ENCODE peak calls at places on chromosomes 5 and 9, in ten cellular contexts. O is HFFc6, S is osteocyte, G is AG09319, Y is AG04449, E is mammary epithelial cell, P is PC-3, R is endothelial cell of umbilical vein, I is ovary, D is type B pancreatic cell. T is an unnamed sample.

GRCh38 chr5:60365001-60365400 is 335.0 kb downstream of the DEPDC1B start:
- DNase-seq in P (no peak), G (no peak), Y (no peak), D (no peak), E (no peak), R (no peak), O (no peak), I (no peak), S (no peak), T (no peak)

GRCh38 chr9:135249711-135250110 is 162.2 kb downstream of the OLFM1 start:
- DNase-seq in G (no peak), Y (no peak), E (no peak), D (no peak), P (no peak), I (no peak), S (no peak), R (no peak), O (no peak), T (no peak)

GRCh38 chr9:88932766-88933165 is 58.5 kb upstream of the S1PR3 start:
- DNase-seq in Y (no peak), G (no peak), S (no peak), D (no peak), O (no peak), E (peak; percentile 65), R (no peak), P (no peak), I (no peak), T (no peak)

GRCh38 chr5:114007678-114008077 is 354.2 kb upstream of the KCNN2 start:
- DNase-seq in E (no peak), P (no peak), O (no peak), I (no peak), G (no peak), D (no peak), R (no peak), Y (no peak), S (no peak), T (no peak)

GRCh38 chr5:139022528-139022927 is 147.4 kb upstream of the LRRTM2 start:
- DNase-seq in D (no peak), S (peak; percentile 23), O (no peak), I (no peak), E (peak; percentile 71), Y (no peak), P (peak; percentile 30), R (no peak), G (no peak), T (no peak)

GRCh38 chr5:173823721-173824567 is 64.2 kb upstream of the CPEB4 start:
- DNase-seq in S (no peak), G (peak; percentile 82), R (peak; percentile 2), Y (peak; percentile 90), I (peak; percentile 21), O (peak; percentile 88), D (no peak), E (peak; percentile 83), P (peak; percentile 98), T (no peak)

GRCh38 chr9:6973762-6974161 is 216.0 kb downstream of the KDM4C start:
- DNase-seq in S (no peak), O (no peak), D (no peak), G (no peak), R (no peak), I (no peak), E (peak; percentile 51), Y (no peak), P (peak; percentile 13), T (peak; percentile 7)

GRCh38 chr9:20550326-20550725 is 72.0 kb downstream of the MLLT3 start:
- DNase-seq in O (no peak), P (no peak), G (no peak), Y (no peak), D (no peak), I (no peak), S (no peak), E (no peak), R (no peak), T (no peak)

GRCh38 chr5:179763215-179763945 is 30.4 kb upstream of the LTC4S start:
- DNase-seq in O (peak; percentile 82), D (no peak), Y (peak; percentile 51), G (peak; percentile 49), S (no peak), R (peak; percentile 85), I (peak; percentile 69), P (peak; percentile 77), E (peak; percentile 75), T (peak; percentile 74)

GRCh38 chr5:138163721-138164120 is 14.7 kb downstream of the BRD8 start:
- DNase-seq in G (no peak), E (no peak), D (no peak), I (no peak), Y (no peak), R (no peak), S (no peak), P (no peak), O (no peak), T (no peak)

GRCh38 chr5:176541338-176542134 is 4.3 kb upstream of the RNF44 start:
- DNase-seq in Y (no peak), O (no peak), G (no peak), R (peak; percentile 47), S (no peak), P (peak; percentile 31), D (no peak), I (peak; percentile 59), E (peak; percentile 69), T (peak; percentile 82)

GRCh38 chr5:145944328-145944727 is 8.0 kb downstream of the SH3RF2 start:
- DNase-seq in G (no peak), R (no peak), I (no peak), P (no peak), E (no peak), O (no peak), S (no peak), Y (no peak), D (no peak), T (no peak)

GRCh38 chr5:169344629-169345028 is 43.7 kb upstream of the SLIT3 start:
- DNase-seq in G (no peak), I (no peak), O (peak; percentile 32), D (no peak), E (no peak), S (no peak), P (no peak), R (no peak), Y (no peak), T (no peak)

GRCh38 chr9:20781086-20781485 is 97.0 kb downstream of the FOCAD start:
- DNase-seq in I (no peak), P (no peak), R (no peak), S (no peak), G (no peak), E (no peak), O (no peak), D (no peak), Y (no peak), T (no peak)

GRCh38 chr5:38265546-38266179 is 7.3 kb downstream of the EGFLAM start:
- DNase-seq in G (peak; percentile 11), P (peak; percentile 86), Y (no peak), R (peak; percentile 56), E (peak; percentile 29), D (peak; percentile 80), O (peak; percentile 42), I (peak; percentile 75), S (peak; percentile 88), T (peak; percentile 68)

DNA sequence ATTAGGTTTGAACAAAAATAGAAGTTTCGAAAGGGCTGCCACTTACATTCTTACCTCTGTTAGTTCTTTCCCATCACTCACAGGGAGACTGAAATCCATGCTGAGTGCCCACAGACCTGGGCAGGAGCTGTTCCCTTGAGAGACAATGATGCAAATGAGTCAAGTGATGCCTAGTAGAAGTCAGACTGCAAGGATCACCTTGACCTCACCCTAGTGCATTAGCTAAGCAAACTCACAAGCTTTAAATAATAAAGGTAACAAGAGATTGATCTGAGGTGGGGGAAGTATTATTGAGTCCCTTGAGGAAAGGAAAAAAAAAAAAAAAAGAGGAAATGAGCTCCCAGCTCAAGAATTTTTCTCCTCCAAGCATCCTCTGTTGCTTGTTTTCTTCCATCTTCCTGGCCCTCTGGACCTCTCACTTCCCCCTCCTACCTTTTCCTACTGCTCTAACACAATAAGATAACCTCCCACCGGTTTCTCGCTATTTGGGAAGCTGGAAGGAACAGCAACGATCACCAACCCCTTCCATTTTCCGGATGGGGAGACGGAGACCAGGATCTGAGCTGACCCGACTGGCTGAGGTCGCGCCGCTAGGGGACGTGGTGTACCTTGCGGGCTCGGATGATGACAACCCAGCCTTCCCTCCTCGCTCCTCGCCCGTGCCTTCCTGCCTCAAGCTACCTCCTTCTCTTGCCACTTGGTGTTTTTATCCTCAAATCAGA is 2.0 kb downstream of the LPAR1 start:
- DNase-seq in S (peak; percentile 86), R (no peak), D (peak; percentile 71), G (no peak), I (peak; percentile 33), E (peak; percentile 48), Y (no peak), P (peak; percentile 67), O (peak; percentile 47), T (no peak)
- TF ChIP-seq CTCF in S (peak; percentile 73), R (peak; percentile 23), D (peak; percentile 68), G (peak; percentile 96), I (no peak), E (peak; percentile 76), Y (peak; percentile 87), P (peak; percentile 74), O (peak; percentile 87), T (no peak)

DNA sequence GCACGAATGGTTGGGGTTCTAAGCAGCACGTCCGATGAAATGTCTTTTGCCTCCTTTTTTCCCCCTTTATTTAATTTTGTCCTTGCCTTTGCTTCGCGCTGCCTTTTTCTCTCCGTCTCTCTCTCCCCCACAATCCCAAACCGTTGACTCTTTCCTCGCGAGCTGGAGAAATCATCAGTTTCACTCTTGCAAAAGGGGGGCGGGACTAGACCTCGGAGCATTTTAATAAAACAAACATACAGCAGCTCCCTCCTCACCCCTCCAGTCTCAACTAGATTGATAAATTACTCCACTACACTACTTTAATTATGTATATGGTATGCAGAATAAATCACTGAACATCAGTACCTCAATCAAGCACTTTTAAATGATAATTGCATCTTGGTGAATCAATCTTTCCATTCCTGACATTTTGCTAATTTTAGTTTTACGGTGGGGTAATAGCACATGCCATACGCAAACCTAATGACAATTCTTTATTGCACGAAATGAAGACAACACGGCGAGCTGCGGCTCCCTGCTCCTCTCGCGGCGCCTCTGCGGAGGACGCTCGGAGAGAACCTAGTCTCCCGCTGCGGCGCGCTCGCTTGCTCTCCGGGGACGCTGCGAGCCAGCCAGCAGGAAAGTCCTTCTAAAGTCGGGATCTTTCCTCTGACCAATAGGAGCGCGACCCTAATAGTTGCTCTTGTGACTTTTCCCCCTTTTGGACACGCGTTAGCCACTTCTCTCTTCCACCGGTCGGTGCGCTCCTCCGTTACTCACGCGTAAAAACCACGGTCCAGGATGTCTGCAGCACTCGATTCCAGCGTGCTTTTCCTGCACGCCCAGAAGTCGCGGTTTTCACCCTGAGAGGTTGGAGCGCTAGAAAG is 816 bp upstream of the MEF2C start:
- DNase-seq in D (peak; percentile 68), Y (no peak), P (peak; percentile 67), I (peak; percentile 73), O (peak; percentile 71), E (peak; percentile 47), G (peak; percentile 29), S (no peak), R (peak; percentile 87), T (no peak)
- TF ChIP-seq CTCF in D (peak; percentile 38), Y (peak; percentile 2), P (no peak), I (no peak), O (peak; percentile 31), E (no peak), G (peak; percentile 9), S (peak; percentile 14), R (no peak), T (no peak)

GRCh38 chr5:40962207-40962955 is 53.1 kb downstream of the C7 start:
- DNase-seq in I (no peak), D (no peak), S (no peak), G (no peak), R (no peak), P (peak; percentile 26), E (no peak), Y (no peak), O (no peak), T (no peak)
- TF ChIP-seq CTCF in I (no peak), D (no peak), S (no peak), G (no peak), R (no peak), P (peak; percentile 49), E (no peak), Y (no peak), O (no peak), T (no peak)

GRCh38 chr5:92561362-92562006 is 1019.5 kb downstream of the NR2F1-AS1 start:
- DNase-seq in R (no peak), O (no peak), G (no peak), P (peak; percentile 59), D (no peak), I (no peak), E (peak; percentile 21), Y (no peak), S (no peak), T (no peak)
- TF ChIP-seq CTCF in R (no peak), O (no peak), G (no peak), P (no peak), D (no peak), I (no peak), E (no peak), Y (no peak), S (no peak), T (no peak)

T was measured in activated CD8-positive, alpha-beta T cell treated with anti-CD3 and anti-CD28 coated beads for 36 hours.